ENCODE peak calls at places on chromosomes 1 and 21, in eight cellular contexts. One of them, this sample, is unnamed. For H3K4me1, the result is how much of the 10 kb centered on the place peaks cover.

GRCh38 chr1:173082913-173083312 is 32.2 kb upstream of the TNFSF18 start:
- DNase-seq in tibial artery: no peak
- DNase-seq in Panc1: no peak
- DNase-seq in A549: no peak
- DNase-seq in kidney: no peak
- DNase-seq in right atrium auricular region: no peak
- DNase-seq in CD4-positive, alpha-beta memory T cell: no peak
- DNase-seq in body of pancreas: no peak
- DNase-seq in this sample: no peak

GRCh38 chr1:32393136-32393535 is 1.1 kb downstream of the BSDC1 start:
- DNase-seq in tibial artery: no peak
- DNase-seq in Panc1: no peak
- DNase-seq in A549: no peak
- DNase-seq in kidney: no peak
- DNase-seq in right atrium auricular region: no peak
- DNase-seq in CD4-positive, alpha-beta memory T cell: no peak
- DNase-seq in body of pancreas: no peak
- DNase-seq in this sample: no peak

GRCh38 chr1:228364068-228364705 is 42.4 kb downstream of the TRIM11 start:
- DNase-seq in tibial artery: peak
- DNase-seq in Panc1: no peak
- DNase-seq in A549: no peak
- DNase-seq in kidney: peak
- DNase-seq in right atrium auricular region: no peak
- DNase-seq in CD4-positive, alpha-beta memory T cell: peak
- DNase-seq in body of pancreas: no peak
- DNase-seq in this sample: peak

GRCh38 chr1:177863776-177864175 is 106.1 kb downstream of the SEC16B start:
- DNase-seq in tibial artery: no peak
- DNase-seq in Panc1: no peak
- DNase-seq in A549: no peak
- DNase-seq in kidney: no peak
- DNase-seq in right atrium auricular region: no peak
- DNase-seq in CD4-positive, alpha-beta memory T cell: no peak
- DNase-seq in body of pancreas: no peak
- DNase-seq in this sample: no peak

GRCh38 chr1:214441119-214441518 is 110.3 kb downstream of the PTPN14 start:
- DNase-seq in tibial artery: no peak
- DNase-seq in Panc1: no peak
- DNase-seq in A549: no peak
- DNase-seq in kidney: no peak
- DNase-seq in right atrium auricular region: no peak
- DNase-seq in CD4-positive, alpha-beta memory T cell: peak
- DNase-seq in body of pancreas: no peak
- DNase-seq in this sample: no peak

GRCh38 chr1:27598902-27599528 is 4.9 kb downstream of the AHDC1 start:
- DNase-seq in tibial artery: peak
- DNase-seq in Panc1: no peak
- DNase-seq in A549: no peak
- DNase-seq in kidney: peak
- DNase-seq in right atrium auricular region: peak
- DNase-seq in CD4-positive, alpha-beta memory T cell: no peak
- DNase-seq in body of pancreas: peak
- DNase-seq in this sample: no peak

GRCh38 chr1:220217383-220217988 is 54.8 kb downstream of the RAB3GAP2 start:
- DNase-seq in tibial artery: no peak
- DNase-seq in Panc1: peak
- DNase-seq in A549: peak
- DNase-seq in kidney: no peak
- DNase-seq in right atrium auricular region: no peak
- DNase-seq in CD4-positive, alpha-beta memory T cell: no peak
- DNase-seq in body of pancreas: no peak
- DNase-seq in this sample: no peak

GRCh38 chr1:152757747-152758146 is at the start of gene KPRP:
- DNase-seq in tibial artery: no peak
- DNase-seq in Panc1: no peak
- DNase-seq in A549: no peak
- DNase-seq in kidney: no peak
- DNase-seq in right atrium auricular region: no peak
- DNase-seq in CD4-positive, alpha-beta memory T cell: no peak
- DNase-seq in body of pancreas: no peak
- DNase-seq in this sample: no peak

GRCh38 chr1:30523055-30524020 is 200.0 kb downstream of the MATN1 start:
- DNase-seq in tibial artery: peak
- DNase-seq in Panc1: no peak
- DNase-seq in A549: no peak
- DNase-seq in kidney: no peak
- DNase-seq in right atrium auricular region: peak
- DNase-seq in CD4-positive, alpha-beta memory T cell: no peak
- DNase-seq in body of pancreas: no peak
- DNase-seq in this sample: peak

GRCh38 chr1:58283380-58284338 is 262.9 kb downstream of the OMA1 start:
- DNase-seq in tibial artery: no peak
- DNase-seq in Panc1: no peak
- DNase-seq in A549: no peak
- DNase-seq in kidney: no peak
- DNase-seq in right atrium auricular region: no peak
- DNase-seq in CD4-positive, alpha-beta memory T cell: no peak
- DNase-seq in body of pancreas: no peak
- DNase-seq in this sample: no peak

GRCh38 chr1:208728815-208729214 is 484.6 kb upstream of the PLXNA2 start:
- DNase-seq in tibial artery: no peak
- DNase-seq in Panc1: no peak
- DNase-seq in A549: no peak
- DNase-seq in kidney: no peak
- DNase-seq in right atrium auricular region: no peak
- DNase-seq in CD4-positive, alpha-beta memory T cell: no peak
- DNase-seq in body of pancreas: no peak
- DNase-seq in this sample: no peak

GRCh38 chr1:226820935-226821718 is 49.3 kb upstream of the PSEN2 start:
- DNase-seq in tibial artery: peak
- DNase-seq in Panc1: peak
- DNase-seq in A549: peak
- DNase-seq in kidney: peak
- DNase-seq in right atrium auricular region: peak
- DNase-seq in CD4-positive, alpha-beta memory T cell: no peak
- DNase-seq in body of pancreas: peak
- DNase-seq in this sample: no peak

GRCh38 chr1:107056426-107057196 is at the start of gene PRMT6:
- DNase-seq in tibial artery: peak
- DNase-seq in Panc1: peak
- DNase-seq in A549: no peak
- DNase-seq in kidney: peak
- DNase-seq in right atrium auricular region: peak
- DNase-seq in CD4-positive, alpha-beta memory T cell: peak
- DNase-seq in body of pancreas: peak
- DNase-seq in this sample: peak

GRCh38 chr1:7967206-7967605 is 5.7 kb downstream of the PARK7 start:
- DNase-seq in tibial artery: no peak
- DNase-seq in Panc1: no peak
- DNase-seq in A549: no peak
- DNase-seq in kidney: no peak
- DNase-seq in right atrium auricular region: no peak
- DNase-seq in CD4-positive, alpha-beta memory T cell: no peak
- DNase-seq in body of pancreas: no peak
- DNase-seq in this sample: no peak

GRCh38 chr1:201903135-201903534 is 14.4 kb downstream of the SHISA4 start:
- DNase-seq in tibial artery: peak
- DNase-seq in Panc1: no peak
- DNase-seq in A549: no peak
- DNase-seq in kidney: peak
- DNase-seq in right atrium auricular region: no peak
- DNase-seq in CD4-positive, alpha-beta memory T cell: no peak
- DNase-seq in body of pancreas: peak
- DNase-seq in this sample: no peak

GRCh38 chr1:73998348-73998959 is 199.5 kb downstream of the LRRIQ3 start:
- DNase-seq in tibial artery: no peak
- DNase-seq in Panc1: peak
- DNase-seq in A549: peak
- DNase-seq in kidney: no peak
- DNase-seq in right atrium auricular region: no peak
- DNase-seq in CD4-positive, alpha-beta memory T cell: no peak
- DNase-seq in body of pancreas: no peak
- DNase-seq in this sample: no peak

GRCh38 chr21:35414511-35415139 is 365.5 kb upstream of the RUNX1 start:
- DNase-seq in tibial artery: no peak
- DNase-seq in Panc1: no peak
- DNase-seq in A549: no peak
- DNase-seq in kidney: no peak
- DNase-seq in right atrium auricular region: no peak
- DNase-seq in CD4-positive, alpha-beta memory T cell: no peak
- DNase-seq in body of pancreas: no peak
- DNase-seq in this sample: no peak

GRCh38 chr1:44513111-44513510 is 108.1 kb downstream of the RNF220 start:
- DNase-seq in tibial artery: no peak
- DNase-seq in Panc1: no peak
- DNase-seq in A549: no peak
- DNase-seq in kidney: no peak
- DNase-seq in right atrium auricular region: no peak
- DNase-seq in CD4-positive, alpha-beta memory T cell: no peak
- DNase-seq in body of pancreas: no peak
- DNase-seq in this sample: no peak

GRCh38 chr1:90000934-90001676 is 6.2 kb downstream of the ZNF326 start:
- DNase-seq in tibial artery: no peak
- DNase-seq in Panc1: no peak
- DNase-seq in A549: no peak
- DNase-seq in kidney: no peak
- DNase-seq in right atrium auricular region: no peak
- DNase-seq in CD4-positive, alpha-beta memory T cell: no peak
- DNase-seq in body of pancreas: no peak
- DNase-seq in this sample: no peak
- H3K4me1 ChIP-seq in tibial artery: under half
- H3K4me1 ChIP-seq in Panc1: under half
- H3K4me1 ChIP-seq in A549: half or more
- H3K4me1 ChIP-seq in kidney: under half
- H3K4me1 ChIP-seq in right atrium auricular region: under half
- H3K4me1 ChIP-seq in CD4-positive, alpha-beta memory T cell: under half
- H3K4me1 ChIP-seq in body of pancreas: half or more
- H3K4me1 ChIP-seq in this sample: under half

GRCh38 chr1:22276396-22276748 is 133.5 kb upstream of the WNT4 start:
- DNase-seq in tibial artery: no peak
- DNase-seq in Panc1: no peak
- DNase-seq in A549: no peak
- DNase-seq in kidney: no peak
- DNase-seq in right atrium auricular region: no peak
- DNase-seq in CD4-positive, alpha-beta memory T cell: no peak
- DNase-seq in body of pancreas: no peak
- DNase-seq in this sample: no peak

GRCh38 chr1:22275626-22276395 is 132.9 kb upstream of the WNT4 start:
- DNase-seq in tibial artery: no peak
- DNase-seq in Panc1: peak
- DNase-seq in A549: peak
- DNase-seq in kidney: peak
- DNase-seq in right atrium auricular region: no peak
- DNase-seq in CD4-positive, alpha-beta memory T cell: no peak
- DNase-seq in body of pancreas: peak
- DNase-seq in this sample: no peak

GRCh38 chr1:22275211-22275610 is 132.3 kb upstream of the WNT4 start:
- DNase-seq in tibial artery: no peak
- DNase-seq in Panc1: no peak
- DNase-seq in A549: no peak
- DNase-seq in kidney: no peak
- DNase-seq in right atrium auricular region: no peak
- DNase-seq in CD4-positive, alpha-beta memory T cell: no peak
- DNase-seq in body of pancreas: no peak
- DNase-seq in this sample: no peak

GRCh38 chr1:22279735-22280134 is 136.8 kb upstream of the WNT4 start:
- DNase-seq in tibial artery: no peak
- DNase-seq in Panc1: no peak
- DNase-seq in A549: no peak
- DNase-seq in kidney: no peak
- DNase-seq in right atrium auricular region: no peak
- DNase-seq in CD4-positive, alpha-beta memory T cell: no peak
- DNase-seq in body of pancreas: no peak
- DNase-seq in this sample: no peak

DNA sequence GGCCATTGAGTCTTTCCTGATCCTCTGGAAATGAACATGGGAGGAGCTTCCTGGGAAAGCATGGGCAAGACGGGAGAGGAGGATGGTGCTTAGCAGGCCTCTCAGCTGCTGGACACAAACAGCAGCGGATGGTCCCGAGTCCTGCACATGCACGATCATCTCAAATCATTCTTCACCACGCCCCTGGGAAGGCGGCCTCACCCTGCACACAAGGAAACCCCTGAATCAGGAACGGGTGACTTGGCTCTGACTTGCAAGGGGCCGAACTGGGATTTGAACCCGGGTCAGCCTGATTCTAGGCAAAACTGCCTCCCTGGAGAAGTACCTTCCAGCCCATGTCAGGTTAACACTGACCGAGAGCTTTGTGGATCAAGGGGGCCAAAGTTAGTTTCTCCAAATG is 134.8 kb upstream of the WNT4 start:
- DNase-seq in tibial artery: no peak
- DNase-seq in Panc1: no peak
- DNase-seq in A549: no peak
- DNase-seq in kidney: peak
- DNase-seq in right atrium auricular region: no peak
- DNase-seq in CD4-positive, alpha-beta memory T cell: no peak
- DNase-seq in body of pancreas: no peak
- DNase-seq in this sample: no peak
- H3K27ac ChIP-seq in tibial artery: no peak
- H3K27ac ChIP-seq in Panc1: no peak
- H3K27ac ChIP-seq in A549: no peak
- H3K27ac ChIP-seq in kidney: no peak
- H3K27ac ChIP-seq in right atrium auricular region: no peak
- H3K27ac ChIP-seq in CD4-positive, alpha-beta memory T cell: no peak
- H3K27ac ChIP-seq in body of pancreas: no peak
- H3K27ac ChIP-seq in this sample: no peak

GRCh38 chr1:85327759-85328158 is 51.3 kb upstream of the BCL10 start:
- DNase-seq in tibial artery: no peak
- DNase-seq in Panc1: no peak
- DNase-seq in A549: no peak
- DNase-seq in kidney: no peak
- DNase-seq in right atrium auricular region: no peak
- DNase-seq in CD4-positive, alpha-beta memory T cell: no peak
- DNase-seq in body of pancreas: no peak
- DNase-seq in this sample: no peak
- H3K4me1 ChIP-seq in tibial artery: under half
- H3K4me1 ChIP-seq in Panc1: under half
- H3K4me1 ChIP-seq in A549: half or more
- H3K4me1 ChIP-seq in kidney: under half
- H3K4me1 ChIP-seq in right atrium auricular region: under half
- H3K4me1 ChIP-seq in CD4-positive, alpha-beta memory T cell: under half
- H3K4me1 ChIP-seq in body of pancreas: under half
- H3K4me1 ChIP-seq in this sample: under half

DNA sequence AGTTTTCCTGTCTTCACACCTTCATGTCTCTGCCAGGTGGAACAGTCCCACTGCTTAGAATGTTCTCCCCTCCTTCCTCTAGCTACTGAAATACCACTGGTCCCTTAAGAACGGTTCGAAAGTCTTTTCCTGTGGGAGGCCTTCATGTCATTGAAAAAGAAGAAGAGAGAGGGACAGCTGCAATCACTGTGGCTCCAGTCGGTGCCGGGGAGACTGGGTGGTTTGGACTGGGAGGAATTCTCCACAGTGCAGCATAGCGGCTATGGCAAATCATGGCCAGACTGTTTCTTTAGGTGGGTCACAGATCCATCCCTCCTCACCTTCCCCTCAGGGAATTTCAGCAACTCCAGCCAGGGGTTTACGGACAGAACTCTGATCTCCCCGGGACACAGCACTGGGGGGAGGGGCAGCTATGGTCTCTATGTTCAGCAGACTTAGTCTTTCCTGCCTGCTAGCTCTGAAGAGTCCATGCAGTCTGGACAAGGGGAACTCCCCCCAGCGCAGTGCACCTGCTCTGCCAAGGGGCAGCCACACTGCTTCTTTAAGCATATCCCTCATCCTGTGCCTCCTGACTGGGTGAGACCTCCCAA is 567.2 kb downstream of the SMYD3 start:
- DNase-seq in tibial artery: no peak
- DNase-seq in Panc1: no peak
- DNase-seq in A549: no peak
- DNase-seq in kidney: no peak
- DNase-seq in right atrium auricular region: no peak
- DNase-seq in CD4-positive, alpha-beta memory T cell: no peak
- DNase-seq in body of pancreas: no peak
- DNase-seq in this sample: no peak
- H3K27ac ChIP-seq in tibial artery: no peak
- H3K27ac ChIP-seq in Panc1: no peak
- H3K27ac ChIP-seq in A549: no peak
- H3K27ac ChIP-seq in kidney: no peak
- H3K27ac ChIP-seq in right atrium auricular region: no peak
- H3K27ac ChIP-seq in CD4-positive, alpha-beta memory T cell: no peak
- H3K27ac ChIP-seq in body of pancreas: no peak
- H3K27ac ChIP-seq in this sample: no peak